ENCODE peak calls at places on chromosome 20, in six cellular contexts. D is stomach, B is transverse colon, U is K562, T is upper lobe of left lung, N is GM23338. Y is an unnamed sample.

GRCh38 chr20:62907377-62908317 is 18.7 kb downstream of the DIDO1 start:
- DNase-seq in D (no peak), B (no peak), U (peak), T (no peak), N (peak), Y (no peak)

GRCh38 chr20:36313936-36314335 is 7.8 kb downstream of the DLGAP4 start:
- DNase-seq in D (no peak), B (no peak), U (peak), T (peak), N (no peak), Y (peak)

GRCh38 chr20:6944292-6944691 is 176.8 kb downstream of the BMP2 start:
- DNase-seq in D (no peak), B (no peak), U (no peak), T (no peak), N (no peak), Y (no peak)

GRCh38 chr20:62918830-62919229 is 7.5 kb downstream of the DIDO1 start:
- DNase-seq in D (no peak), B (no peak), U (no peak), T (no peak), N (no peak), Y (no peak)

GRCh38 chr20:24696396-24696795 is 227.0 kb downstream of the SYNDIG1 start:
- DNase-seq in D (peak), B (no peak), U (no peak), T (no peak), N (no peak), Y (no peak)

GRCh38 chr20:50015636-50015992 is 32.8 kb downstream of the SNAI1 start:
- DNase-seq in D (no peak), B (no peak), U (no peak), T (no peak), N (no peak), Y (no peak)

GRCh38 chr20:10282930-10283556 is 64.4 kb downstream of the SNAP25 start:
- DNase-seq in D (no peak), B (no peak), U (no peak), T (no peak), N (no peak), Y (no peak)

GRCh38 chr20:10671850-10672578 is 1.8 kb downstream of the JAG1 start:
- DNase-seq in D (peak), B (peak), U (peak), T (peak), N (peak), Y (peak)

GRCh38 chr20:2741463-2741862 is 48.9 kb downstream of the EBF4 start:
- DNase-seq in D (no peak), B (no peak), U (no peak), T (no peak), N (no peak), Y (no peak)

GRCh38 chr20:47674145-47674544 is 111.1 kb downstream of the SULF2 start:
- DNase-seq in D (no peak), B (no peak), U (no peak), T (no peak), N (no peak), Y (no peak)

GRCh38 chr20:44134897-44135810 is 51.8 kb downstream of the JPH2 start:
- DNase-seq in D (no peak), B (no peak), U (no peak), T (no peak), N (no peak), Y (no peak)

GRCh38 chr20:10505320-10506226 is 70.5 kb downstream of the SLX4IP start:
- DNase-seq in D (no peak), B (peak), U (peak), T (peak), N (no peak), Y (no peak)

GRCh38 chr20:9286501-9286900 is 217.6 kb downstream of the PLCB4 start:
- DNase-seq in D (no peak), B (no peak), U (no peak), T (no peak), N (no peak), Y (no peak)

GRCh38 chr20:6629564-6629963 is 137.9 kb upstream of the BMP2 start:
- DNase-seq in D (no peak), B (no peak), U (no peak), T (no peak), N (no peak), Y (no peak)

GRCh38 chr20:47704746-47705496 is 80.4 kb downstream of the SULF2 start:
- DNase-seq in D (no peak), B (no peak), U (no peak), T (no peak), N (no peak), Y (no peak)

GRCh38 chr20:63741676-63742380 is 2.3 kb downstream of the SLC2A4RG start:
- DNase-seq in D (no peak), B (no peak), U (peak), T (no peak), N (no peak), Y (peak)

GRCh38 chr20:44247676-44248419 is 740 bp downstream of the GDAP1L1 start:
- DNase-seq in D (no peak), B (no peak), U (peak), T (no peak), N (peak), Y (no peak)

GRCh38 chr20:51360451-51361230 is 181.9 kb downstream of the NFATC2 start:
- DNase-seq in D (no peak), B (no peak), U (no peak), T (no peak), N (no peak), Y (peak)

GRCh38 chr20:63070771-63071540 is 64.2 kb upstream of the BHLHE23 start:
- DNase-seq in D (no peak), B (no peak), U (no peak), T (no peak), N (no peak), Y (peak)

GRCh38 chr20:10318625-10319024 is 100.0 kb downstream of the SNAP25 start:
- DNase-seq in D (no peak), B (no peak), U (no peak), T (no peak), N (no peak), Y (no peak)

GRCh38 chr20:4787069-4787468 is 65.4 kb downstream of the PRND start:
- DNase-seq in D (no peak), B (no peak), U (no peak), T (no peak), N (no peak), Y (no peak)

GRCh38 chr20:42441862-42442196 is 747.9 kb downstream of the PTPRT start:
- DNase-seq in D (no peak), B (no peak), U (no peak), T (no peak), N (no peak), Y (no peak)

GRCh38 chr20:50368813-50369224 is 141.4 kb upstream of the PTPN1 start:
- DNase-seq in D (no peak), B (no peak), U (peak), T (no peak), N (no peak), Y (no peak)

GRCh38 chr20:53954734-53955658 is 115.4 kb downstream of the BCAS1 start:
- DNase-seq in D (no peak), B (no peak), U (no peak), T (no peak), N (no peak), Y (no peak)

GRCh38 chr20:3563548-3564177 is 92.8 kb downstream of the ATRN start:
- DNase-seq in D (no peak), B (no peak), U (peak), T (no peak), N (peak), Y (no peak)

GRCh38 chr20:41643504-41643938 is 25.3 kb upstream of the CHD6 start:
- DNase-seq in D (peak), B (peak), U (peak), T (peak), N (peak), Y (no peak)

GRCh38 chr20:41406896-41407444 is 40.4 kb upstream of the EMILIN3 start:
- DNase-seq in D (no peak), B (no peak), U (no peak), T (no peak), N (no peak), Y (no peak)

GRCh38 chr20:14488756-14489479 is 151.5 kb upstream of the FLRT3 start:
- DNase-seq in D (no peak), B (no peak), U (no peak), T (no peak), N (no peak), Y (no peak)

GRCh38 chr20:1373036-1373435 is 19.8 kb downstream of the FKBP1A start:
- DNase-seq in D (no peak), B (no peak), U (no peak), T (no peak), N (no peak), Y (no peak)

GRCh38 chr20:1373614-1374013 is 19.2 kb downstream of the FKBP1A start:
- DNase-seq in D (no peak), B (no peak), U (no peak), T (no peak), N (no peak), Y (no peak)

GRCh38 chr20:1370548-1371110 is 22.2 kb downstream of the FKBP1A start:
- DNase-seq in D (no peak), B (no peak), U (no peak), T (no peak), N (no peak), Y (no peak)

GRCh38 chr20:1371235-1371782 is 21.5 kb downstream of the FKBP1A start:
- DNase-seq in D (no peak), B (no peak), U (no peak), T (no peak), N (no peak), Y (no peak)

GRCh38 chr20:1371830-1372539 is 20.9 kb downstream of the FKBP1A start:
- DNase-seq in D (no peak), B (no peak), U (no peak), T (no peak), N (no peak), Y (no peak)
- TF ChIP-seq POLR2AphosphoS5 in D (no peak), B (no peak), U (no peak), T (no peak), N (no peak), Y (no peak)

GRCh38 chr20:58994390-58995159 is 12.5 kb downstream of the CTSZ start:
- DNase-seq in D (no peak), B (no peak), U (no peak), T (no peak), N (no peak), Y (peak)

GRCh38 chr20:58996226-58996611 is 10.8 kb downstream of the CTSZ start:
- DNase-seq in D (no peak), B (no peak), U (no peak), T (no peak), N (no peak), Y (no peak)

GRCh38 chr20:58997141-58997770 is 9.8 kb downstream of the CTSZ start:
- DNase-seq in D (no peak), B (no peak), U (no peak), T (no peak), N (peak), Y (no peak)

GRCh38 chr20:58993332-58994248 is 12.5 kb downstream of the NELFCD start:
- DNase-seq in D (no peak), B (no peak), U (no peak), T (no peak), N (no peak), Y (peak)

DNA sequence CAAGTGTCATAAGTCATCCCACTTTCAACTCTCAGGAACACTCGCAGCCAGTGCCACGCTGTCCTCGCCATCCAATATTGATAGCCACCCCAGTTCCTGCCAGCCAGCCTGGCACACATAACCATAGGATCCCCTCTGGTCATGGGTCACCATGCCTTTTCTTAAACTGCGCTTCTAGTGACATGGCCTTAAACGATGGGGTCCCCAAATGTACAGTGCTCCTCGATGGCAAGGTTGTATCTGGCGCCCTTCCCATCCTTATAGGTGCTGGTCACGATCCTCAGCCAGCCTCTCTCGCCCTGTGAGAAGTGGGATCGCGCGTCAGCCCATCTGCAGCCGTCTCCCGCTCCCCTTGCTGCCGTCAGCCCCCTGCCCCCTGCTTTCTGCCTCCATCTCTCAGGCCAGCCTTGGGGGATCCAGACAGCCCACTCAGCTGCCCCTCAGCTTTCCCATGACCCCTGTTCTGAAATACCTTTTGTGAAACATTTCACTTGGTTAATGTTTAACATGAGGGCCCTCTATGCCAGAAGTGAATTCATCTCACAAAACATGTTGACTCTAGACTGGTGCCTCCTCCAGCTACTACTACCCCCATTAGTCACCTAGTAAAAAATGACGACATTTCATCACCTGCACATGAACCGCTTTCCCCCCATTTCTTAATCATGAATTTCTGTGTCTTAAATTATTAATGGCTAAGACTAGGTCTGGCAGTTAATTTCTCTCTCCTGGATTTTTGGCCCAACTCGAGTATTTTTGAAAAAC is 11.4 kb downstream of the CTSZ start:
- DNase-seq in D (no peak), B (no peak), U (no peak), T (no peak), N (no peak), Y (peak)
- TF ChIP-seq POLR2AphosphoS5 in D (no peak), B (no peak), U (peak), T (no peak), N (no peak), Y (peak)

DNA sequence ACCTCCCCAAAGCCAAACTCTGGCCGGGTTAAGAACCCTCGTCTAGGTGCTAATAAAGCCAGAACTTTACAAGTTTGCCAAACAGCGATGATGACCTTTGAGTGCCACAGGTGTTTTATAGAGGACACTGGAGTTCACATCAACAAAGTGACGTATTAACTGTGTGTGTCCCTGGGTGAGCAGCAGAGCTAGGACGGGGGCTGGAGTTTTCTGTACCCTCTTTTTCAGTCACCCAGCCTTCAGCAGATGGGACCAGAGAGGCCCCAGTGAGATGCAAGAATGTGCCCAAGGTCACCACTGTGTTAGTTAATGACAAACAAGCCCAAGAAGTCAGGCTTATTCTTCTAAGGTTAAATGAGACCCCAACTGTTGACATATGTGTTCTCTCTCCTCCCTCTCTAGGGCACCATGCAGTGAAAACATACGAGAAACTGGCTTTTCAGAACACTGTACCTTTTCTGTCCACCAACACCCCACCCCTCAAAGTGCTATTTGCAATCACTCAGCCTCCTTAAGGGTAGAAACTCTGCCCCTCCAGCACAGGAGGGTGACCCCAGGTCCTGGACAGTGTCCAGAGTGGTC is 5.3 kb downstream of the SDC4 start:
- DNase-seq in D (no peak), B (no peak), U (no peak), T (no peak), N (no peak), Y (no peak)
- TF ChIP-seq POLR2AphosphoS5 in D (peak), B (no peak), U (no peak), T (no peak), N (no peak), Y (no peak)

DNA sequence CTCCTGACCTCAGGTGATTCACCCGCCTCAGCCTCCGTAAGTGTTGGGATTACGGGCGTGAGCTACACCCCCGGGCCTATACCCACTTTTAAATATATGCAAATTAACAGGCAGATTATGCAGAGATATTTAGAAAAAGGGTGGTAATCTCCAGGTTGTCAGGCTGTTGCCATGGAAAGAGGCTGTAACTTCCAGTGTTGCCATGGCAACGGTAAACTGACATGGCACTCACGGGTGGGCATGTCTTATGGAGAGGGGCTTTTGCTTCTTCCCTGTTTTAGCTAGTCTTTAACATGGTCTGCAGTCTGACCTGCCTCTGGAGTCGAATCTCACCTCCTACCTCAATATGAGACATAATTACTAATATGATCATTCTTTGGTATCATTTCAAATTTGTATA is 44.9 kb downstream of the ZNF334 start:
- DNase-seq in D (no peak), B (no peak), U (no peak), T (no peak), N (peak), Y (no peak)
- TF ChIP-seq POLR2AphosphoS5 in D (no peak), B (no peak), U (no peak), T (no peak), N (no peak), Y (no peak)

GRCh38 chr20:346640-347316 is at the start of gene NRSN2:
- DNase-seq in D (peak), B (peak), U (peak), T (peak), N (peak), Y (peak)
- TF ChIP-seq POLR2AphosphoS5 in D (peak), B (peak), U (no peak), T (peak), N (no peak), Y (peak)

GRCh38 chr20:56697476-56697875 is 68.4 kb downstream of the TFAP2C start:
- DNase-seq in D (no peak), B (no peak), U (no peak), T (no peak), N (no peak), Y (no peak)
- TF ChIP-seq POLR2AphosphoS5 in D (no peak), B (no peak), U (no peak), T (no peak), N (no peak), Y (no peak)

GRCh38 chr20:31806564-31807355 is 12.4 kb upstream of the MYLK2 start:
- DNase-seq in D (no peak), B (no peak), U (no peak), T (no peak), N (no peak), Y (no peak)

GRCh38 chr20:31809656-31810055 is 9.5 kb upstream of the MYLK2 start:
- DNase-seq in D (no peak), B (no peak), U (no peak), T (no peak), N (no peak), Y (no peak)

GRCh38 chr20:31801511-31801910 is 17.6 kb upstream of the MYLK2 start:
- DNase-seq in D (no peak), B (no peak), U (no peak), T (no peak), N (no peak), Y (no peak)

GRCh38 chr20:31808481-31808880 is 10.7 kb upstream of the MYLK2 start:
- DNase-seq in D (no peak), B (no peak), U (no peak), T (no peak), N (no peak), Y (no peak)

GRCh38 chr20:31803552-31804291 is 15.4 kb upstream of the MYLK2 start:
- DNase-seq in D (no peak), B (no peak), U (no peak), T (no peak), N (no peak), Y (no peak)
- TF ChIP-seq POLR2AphosphoS5 in D (no peak), B (no peak), U (no peak), T (no peak), N (no peak), Y (no peak)

GRCh38 chr20:34281177-34281576 is 22.0 kb downstream of the AHCY start:
- DNase-seq in D (no peak), B (no peak), U (no peak), T (no peak), N (no peak), Y (no peak)
- TF ChIP-seq POLR2AphosphoS5 in D (no peak), B (no peak), U (no peak), T (no peak), N (no peak), Y (no peak)

DNA sequence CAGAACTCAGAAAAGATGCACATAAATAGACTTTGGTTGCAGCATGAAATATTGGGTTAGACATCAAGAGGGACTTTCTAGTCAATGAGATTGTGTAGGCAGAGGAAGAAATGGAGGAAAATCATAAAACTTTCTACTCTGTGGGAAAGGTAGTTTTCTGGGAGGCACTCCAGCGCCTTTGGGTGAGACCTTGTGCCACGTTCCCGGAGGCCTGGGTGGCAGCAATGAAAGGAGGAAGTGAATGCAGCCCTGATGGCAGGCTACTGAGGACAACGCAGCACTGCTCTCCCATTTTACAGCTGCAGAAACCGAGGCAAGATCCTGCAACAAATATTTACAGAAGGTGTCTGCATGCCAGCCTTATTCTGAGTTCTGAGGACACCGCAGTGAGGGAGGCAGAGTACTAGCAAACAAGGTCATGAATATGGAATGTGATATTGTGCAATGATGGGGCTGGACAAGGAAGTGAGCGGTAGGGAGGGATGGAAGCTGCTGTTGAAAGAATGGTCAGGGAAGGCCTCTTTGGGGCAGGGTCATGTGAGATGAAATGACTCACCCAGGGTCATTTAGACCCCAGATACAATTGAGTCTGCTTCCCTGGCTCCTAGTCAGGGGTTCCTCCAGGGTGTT is 159.1 kb downstream of the TFAP2C start:
- DNase-seq in D (no peak), B (peak), U (no peak), T (peak), N (no peak), Y (peak)
- TF ChIP-seq POLR2AphosphoS5 in D (no peak), B (peak), U (no peak), T (no peak), N (no peak), Y (no peak)